ENCODE peak calls at places on chromosomes 12 and 14, in eight cellular contexts. N is GF-D8, G is fibroblast of the conjunctiva, V is Caki2, Z is IMR-90, F is SHP77, W is left cardiac atrium, Q is psoas muscle. H is an unnamed sample.

GRCh38 chr12:34340534-34341361 is 318.5 kb downstream of the ALG10 start:
- DNase-seq in N (no peak), G (no peak), V (peak), Z (no peak), F (no peak), W (no peak), Q (no peak), H (no peak)

GRCh38 chr14:56129941-56130340 is 11.7 kb downstream of the PELI2 start:
- DNase-seq in N (peak), G (no peak), V (no peak), Z (no peak), F (no peak), W (peak), Q (no peak), H (no peak)

GRCh38 chr12:126762150-126762549 is 1504.8 kb upstream of the TMEM132C start:
- DNase-seq in N (no peak), G (no peak), V (no peak), Z (no peak), F (no peak), W (no peak), Q (no peak), H (no peak)

GRCh38 chr12:132491349-132491663 is 1.4 kb downstream of the FBRSL1 start:
- DNase-seq in N (no peak), G (no peak), V (no peak), Z (no peak), F (no peak), W (no peak), Q (no peak), H (no peak)

GRCh38 chr14:50997712-50998111 is 53.4 kb upstream of the PYGL start:
- DNase-seq in N (no peak), G (no peak), V (no peak), Z (no peak), F (no peak), W (no peak), Q (no peak), H (no peak)

GRCh38 chr12:99108924-99109323 is 463.8 kb downstream of the APAF1 start:
- DNase-seq in N (no peak), G (no peak), V (no peak), Z (no peak), F (no peak), W (no peak), Q (no peak), H (no peak)

GRCh38 chr14:69333791-69334337 is 64.2 kb downstream of the ERH start:
- DNase-seq in N (no peak), G (no peak), V (no peak), Z (no peak), F (no peak), W (no peak), Q (no peak), H (peak)

GRCh38 chr12:132396657-132397056 is 67.3 kb upstream of the GALNT9 start:
- DNase-seq in N (no peak), G (no peak), V (no peak), Z (no peak), F (no peak), W (no peak), Q (no peak), H (peak)

GRCh38 chr12:132162508-132163031 is 18.3 kb downstream of the NOC4L start:
- DNase-seq in N (peak), G (peak), V (peak), Z (peak), F (no peak), W (peak), Q (peak), H (peak)

GRCh38 chr12:49689785-49690184 is 17.4 kb downstream of the FMNL3 start:
- DNase-seq in N (no peak), G (no peak), V (no peak), Z (no peak), F (no peak), W (no peak), Q (no peak), H (no peak)

GRCh38 chr12:54683388-54683787 is 35.2 kb upstream of the DCD start:
- DNase-seq in N (no peak), G (no peak), V (no peak), Z (no peak), F (no peak), W (no peak), Q (no peak), H (no peak)

GRCh38 chr12:132818562-132818961 is 10.1 kb downstream of the GOLGA3 start:
- DNase-seq in N (no peak), G (no peak), V (no peak), Z (no peak), F (no peak), W (no peak), Q (no peak), H (no peak)

GRCh38 chr12:27260746-27261145 is 16.7 kb downstream of the STK38L start:
- DNase-seq in N (no peak), G (no peak), V (no peak), Z (peak), F (no peak), W (no peak), Q (no peak), H (no peak)

GRCh38 chr12:59055204-59055839 is 135.0 kb upstream of the LRIG3 start:
- DNase-seq in N (no peak), G (peak), V (peak), Z (peak), F (no peak), W (no peak), Q (no peak), H (no peak)

GRCh38 chr12:29314421-29314820 is 66.6 kb downstream of the ERGIC2 start:
- DNase-seq in N (peak), G (no peak), V (no peak), Z (no peak), F (no peak), W (no peak), Q (no peak), H (no peak)

GRCh38 chr14:61125314-61126082 is 144.5 kb downstream of the SLC38A6 start:
- DNase-seq in N (no peak), G (no peak), V (no peak), Z (peak), F (peak), W (no peak), Q (no peak), H (no peak)

GRCh38 chr12:14259481-14260010 is 105.9 kb upstream of the ATF7IP start:
- DNase-seq in N (no peak), G (no peak), V (no peak), Z (no peak), F (no peak), W (no peak), Q (no peak), H (no peak)

GRCh38 chr12:123398918-123399617 is 15.1 kb downstream of the KMT5A start:
- DNase-seq in N (no peak), G (no peak), V (no peak), Z (no peak), F (no peak), W (no peak), Q (no peak), H (no peak)

GRCh38 chr12:113259499-113259953 is 38.3 kb downstream of the TPCN1 start:
- DNase-seq in N (no peak), G (peak), V (peak), Z (no peak), F (peak), W (peak), Q (peak), H (peak)

GRCh38 chr12:5301539-5301938 is 130.4 kb upstream of the NTF3 start:
- DNase-seq in N (no peak), G (no peak), V (no peak), Z (no peak), F (no peak), W (no peak), Q (no peak), H (no peak)

GRCh38 chr14:103348154-103348553 is 14.1 kb downstream of the EIF5 start:
- DNase-seq in N (no peak), G (no peak), V (no peak), Z (peak), F (no peak), W (no peak), Q (no peak), H (no peak)

GRCh38 chr14:72774894-72775620 is 118.8 kb downstream of the DPF3 start:
- DNase-seq in N (no peak), G (no peak), V (no peak), Z (no peak), F (no peak), W (no peak), Q (no peak), H (no peak)

GRCh38 chr14:95098984-95099599 is 58.2 kb downstream of the DICER1 start:
- DNase-seq in N (no peak), G (peak), V (peak), Z (peak), F (peak), W (peak), Q (peak), H (peak)

GRCh38 chr14:24144451-24144850 is 2.0 kb downstream of the PSME2 start:
- DNase-seq in N (no peak), G (no peak), V (no peak), Z (no peak), F (no peak), W (no peak), Q (no peak), H (no peak)

GRCh38 chr12:94140556-94140955 is 7.8 kb upstream of the PLXNC1 start:
- DNase-seq in N (no peak), G (no peak), V (no peak), Z (peak), F (no peak), W (no peak), Q (no peak), H (no peak)

GRCh38 chr14:26730929-26731618 is 133.2 kb upstream of the NOVA1 start:
- DNase-seq in N (no peak), G (no peak), V (no peak), Z (peak), F (peak), W (no peak), Q (peak), H (no peak)

GRCh38 chr12:117130806-117131205 is 31.6 kb upstream of the TESC start:
- DNase-seq in N (no peak), G (no peak), V (no peak), Z (no peak), F (no peak), W (no peak), Q (no peak), H (no peak)

GRCh38 chr12:47156167-47156736 is 76.5 kb upstream of the AMIGO2 start:
- DNase-seq in N (no peak), G (peak), V (no peak), Z (peak), F (no peak), W (peak), Q (no peak), H (no peak)

GRCh38 chr12:96427269-96427729 is 27.1 kb upstream of the CDK17 start:
- DNase-seq in N (no peak), G (peak), V (peak), Z (peak), F (no peak), W (peak), Q (peak), H (no peak)

GRCh38 chr14:97376310-97376709 is 579.1 kb downstream of the VRK1 start:
- DNase-seq in N (no peak), G (no peak), V (no peak), Z (no peak), F (no peak), W (no peak), Q (no peak), H (no peak)

GRCh38 chr12:64036414-64036813 is 185.7 kb downstream of the KICS2 start:
- DNase-seq in N (no peak), G (no peak), V (no peak), Z (no peak), F (no peak), W (no peak), Q (no peak), H (no peak)

H was measured in kidney.